ENCODE peak calls at places on chromosomes 16 and 17, in seven cellular contexts. W is heart left ventricle, L is brain microvascular endothelial cell, N is cardiac muscle cell, O is IMR-90, C is stomach, Z is PC-9. P is an unnamed sample.
A peak's percentile ranks its signal among the peaks of the same experiment; 100 is the strongest.

GRCh38 chr17:45963889-45964288 is 35.2 kb upstream of the STH start:
- DNase-seq in W (no peak), L (no peak), N (no peak), O (no peak), C (no peak), Z (no peak), P (no peak)

GRCh38 chr16:17635183-17635582 is 164.4 kb upstream of the XYLT1 start:
- DNase-seq in W (no peak), L (no peak), N (no peak), O (no peak), C (no peak), Z (no peak), P (no peak)

GRCh38 chr16:88566158-88566557 is 4.0 kb upstream of the ZC3H18 start:
- DNase-seq in W (peak; percentile 18), L (peak; percentile 72), N (no peak), O (peak; percentile 75), C (no peak), Z (no peak), P (peak; percentile 25)

GRCh38 chr17:45143767-45144198 is 4.5 kb upstream of the HEXIM1 start:
- DNase-seq in W (peak; percentile 95), L (peak; percentile 74), N (no peak), O (peak; percentile 80), C (peak; percentile 65), Z (no peak), P (peak; percentile 56)

GRCh38 chr17:10198509-10199249 is at the start of gene GAS7:
- DNase-seq in W (peak; percentile 80), L (no peak), N (peak; percentile 87), O (peak; percentile 26), C (peak; percentile 38), Z (no peak), P (peak; percentile 60)

GRCh38 chr17:2087597-2088211 is 32.8 kb downstream of the HIC1 start:
- DNase-seq in W (peak; percentile 68), L (peak; percentile 47), N (no peak), O (peak; percentile 12), C (no peak), Z (peak; percentile 12), P (no peak)

GRCh38 chr17:42980766-42981397 is 517 bp downstream of the RUNDC1 start:
- DNase-seq in W (peak; percentile 58), L (peak; percentile 54), N (peak; percentile 77), O (peak; percentile 64), C (peak; percentile 61), Z (no peak), P (peak; percentile 84)

GRCh38 chr17:29589524-29590260 is at the start of gene GIT1:
- DNase-seq in W (peak; percentile 93), L (peak; percentile 52), N (peak; percentile 95), O (peak; percentile 78), C (peak; percentile 90), Z (peak; percentile 58), P (peak; percentile 85)

GRCh38 chr17:57528084-57528451 is 217.0 kb downstream of the CCDC182 start:
- DNase-seq in W (no peak), L (no peak), N (no peak), O (no peak), C (no peak), Z (peak; percentile 4), P (no peak)

GRCh38 chr17:923633-924032 is 55.9 kb downstream of the NXN start:
- DNase-seq in W (no peak), L (no peak), N (no peak), O (no peak), C (no peak), Z (no peak), P (no peak)

DNA sequence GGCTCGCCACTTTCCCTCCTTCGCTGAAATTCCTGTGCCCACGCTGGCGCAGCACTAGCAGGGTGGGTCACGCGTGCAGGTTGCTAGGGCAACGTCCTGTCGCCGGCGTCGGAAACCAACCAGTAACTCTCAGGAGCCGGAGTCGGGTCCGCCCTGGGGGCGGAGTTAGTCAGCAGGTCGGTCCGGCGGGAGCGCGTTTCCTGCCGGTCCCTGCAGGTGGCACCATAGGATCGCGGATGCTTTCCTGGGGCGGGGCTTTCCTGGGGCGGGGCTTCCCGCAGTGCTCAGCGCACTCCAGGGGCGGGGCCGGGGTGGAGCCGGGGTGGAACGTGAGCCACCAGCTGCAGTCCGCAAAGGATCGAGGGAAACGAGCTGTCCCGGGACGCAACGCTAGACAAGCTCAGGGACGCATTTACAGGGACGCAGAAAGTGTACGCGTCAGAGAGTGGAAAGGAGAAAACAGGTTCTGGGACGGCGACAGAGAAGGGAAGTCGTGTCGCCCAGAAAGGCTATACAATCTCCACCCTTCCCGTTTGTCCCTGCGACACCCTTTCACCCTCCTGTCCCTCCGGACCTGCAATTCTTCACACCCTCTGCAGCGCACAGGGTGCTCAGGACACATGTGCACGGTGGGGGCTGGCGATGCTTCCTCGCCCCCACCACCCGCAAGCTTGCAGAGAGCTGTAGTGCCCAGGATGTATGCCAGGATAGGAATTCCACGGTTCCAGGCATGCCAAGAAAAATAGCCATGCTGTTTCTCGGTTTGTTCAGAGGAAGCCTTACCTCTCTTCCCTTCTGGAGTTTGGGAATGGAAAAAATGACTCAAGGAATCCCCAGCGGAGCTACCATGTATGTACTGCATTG is 12.3 kb downstream of the COPZ2 start:
- DNase-seq in W (peak; percentile 99), L (peak; percentile 95), N (peak; percentile 98), O (peak; percentile 96), C (peak; percentile 98), Z (peak; percentile 91), P (peak; percentile 99)
- H3K27ac ChIP-seq in W (peak overlapping the region; percentile 88), L (no peak overlapping the region), N (no peak overlapping the region), O (peak overlapping the region; percentile 14), C (peak overlapping the region; percentile 28), Z (peak overlapping the region; percentile 84), P (peak overlapping the region; percentile 89)

GRCh38 chr17:67174190-67174589 is 70.8 kb downstream of the HELZ start:
- DNase-seq in W (no peak), L (no peak), N (no peak), O (no peak), C (no peak), Z (no peak), P (no peak)

GRCh38 chr17:67168485-67168884 is 76.5 kb downstream of the HELZ start:
- DNase-seq in W (no peak), L (no peak), N (no peak), O (no peak), C (no peak), Z (no peak), P (no peak)

GRCh38 chr17:67171560-67171959 is 73.4 kb downstream of the HELZ start:
- DNase-seq in W (no peak), L (no peak), N (no peak), O (no peak), C (no peak), Z (no peak), P (no peak)
- TF ChIP-seq CTCF in W (no peak), L (no peak), N (no peak), O (no peak), C (no peak), Z (no peak), P (no peak)

DNA sequence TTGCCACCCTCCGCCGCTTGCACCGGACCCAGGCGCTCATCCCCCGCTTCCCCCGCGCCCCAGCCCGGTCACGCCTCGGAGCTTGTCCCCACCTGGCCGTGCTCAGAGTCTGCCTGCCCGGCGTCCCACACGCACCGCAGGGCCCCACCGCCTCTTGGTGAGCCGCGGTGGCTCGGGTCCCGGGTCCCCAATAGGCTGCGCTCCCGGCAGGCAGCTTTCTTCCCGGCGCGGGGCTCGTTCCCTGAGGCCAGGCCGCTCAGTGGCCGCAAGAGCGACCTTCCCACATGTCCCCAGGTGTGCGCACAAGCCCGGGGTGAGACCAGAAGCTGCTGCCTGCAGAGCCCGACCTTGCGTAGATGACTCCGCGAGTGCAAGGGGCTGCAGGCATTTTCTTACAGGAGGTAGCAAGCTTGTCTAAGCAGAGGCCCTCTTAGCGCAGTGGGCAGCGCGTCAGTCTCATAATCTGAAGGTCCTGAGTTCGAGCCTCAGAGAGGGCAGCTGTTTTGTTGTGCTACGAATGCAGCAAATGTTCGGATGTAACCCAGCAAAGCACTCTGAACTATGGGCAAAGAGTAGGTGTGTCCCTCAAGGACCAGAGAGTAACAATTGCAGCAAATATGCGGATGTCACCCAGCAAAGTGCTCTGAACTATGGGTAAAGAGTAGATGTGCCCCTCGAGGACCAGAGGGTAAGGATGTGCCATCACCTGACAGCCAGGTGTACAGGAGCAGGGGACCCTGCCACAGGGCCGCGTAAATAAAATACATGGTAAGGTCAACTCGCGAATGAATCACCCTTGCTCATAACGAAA is 15.6 kb downstream of the TLE7 start:
- DNase-seq in W (no peak), L (peak; percentile 94), N (peak; percentile 56), O (peak; percentile 90), C (no peak), Z (peak; percentile 76), P (no peak)
- H3K4me3 ChIP-seq in W (no peak overlapping the region), L (peak overlapping the region; percentile 61), N (peak overlapping the region; percentile 18), O (peak overlapping the region; percentile 17), C (peak overlapping the region; percentile 14), Z (no peak overlapping the region), P (peak overlapping the region; percentile 41)

DNA sequence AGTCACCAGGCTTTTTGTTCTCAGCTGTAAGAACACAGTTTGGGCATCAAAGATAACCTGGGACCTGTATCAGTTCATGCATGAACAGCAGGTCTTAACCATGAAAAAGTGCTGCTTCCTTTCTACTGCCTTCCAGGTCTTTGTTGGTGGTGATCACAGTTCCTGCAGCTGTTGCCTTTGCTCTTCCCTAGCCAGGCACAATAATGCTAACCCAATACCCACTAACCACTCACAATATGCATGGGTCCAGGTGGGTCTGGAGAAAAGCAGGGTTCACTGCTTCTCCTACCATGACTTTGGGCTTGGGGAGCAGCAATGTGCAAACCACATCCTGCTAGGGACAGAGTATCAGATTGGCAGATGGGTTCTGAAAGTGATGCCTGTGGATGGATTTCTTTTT is 396.9 kb downstream of the UTP18 start:
- DNase-seq in W (no peak), L (no peak), N (no peak), O (no peak), C (no peak), Z (no peak), P (no peak)
- H3K27ac ChIP-seq in W (no peak overlapping the region), L (no peak overlapping the region), N (no peak overlapping the region), O (no peak overlapping the region), C (no peak overlapping the region), Z (no peak overlapping the region), P (no peak overlapping the region)

DNA sequence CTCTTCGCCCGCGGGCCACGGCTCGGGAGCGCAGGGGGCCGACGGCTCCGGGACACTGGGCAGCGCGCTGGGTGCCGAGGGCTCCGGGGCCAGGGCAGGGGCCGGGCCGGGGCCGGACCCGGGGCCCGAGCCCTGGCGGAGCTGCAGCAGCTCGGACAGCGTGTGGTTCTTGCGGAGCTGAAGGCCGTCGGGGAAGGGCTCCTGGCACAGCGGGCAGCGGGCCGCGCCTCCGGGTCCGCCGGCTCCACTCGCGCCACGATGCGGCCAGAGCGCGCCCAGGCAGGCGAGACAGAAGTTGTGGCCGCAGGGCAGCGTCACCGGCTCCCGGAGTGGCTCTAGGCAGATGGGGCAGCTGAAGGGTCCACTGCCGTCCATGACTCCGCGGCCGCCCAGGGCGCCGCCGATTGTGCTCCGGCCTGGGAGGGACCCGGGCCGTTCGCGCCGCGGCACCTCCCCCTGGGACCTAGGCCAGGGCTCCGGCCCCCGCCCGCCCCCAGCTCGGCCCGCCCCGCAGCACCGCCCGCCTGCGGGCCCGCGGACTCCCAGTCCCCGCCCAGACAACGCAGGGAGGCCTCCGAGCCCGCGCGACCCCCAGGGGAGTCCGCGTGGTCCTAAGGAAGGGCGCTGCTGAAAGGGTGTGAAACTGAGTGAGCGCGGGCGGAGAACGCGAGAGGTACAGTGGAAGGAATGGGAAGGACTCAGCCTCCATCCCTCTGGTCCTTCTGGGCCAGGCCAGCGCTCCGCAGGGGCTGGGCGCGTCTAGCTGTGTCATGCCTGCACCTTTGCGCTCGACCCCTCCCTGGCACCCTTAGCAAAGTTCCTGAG is at the start of gene TRIM47:
- DNase-seq in W (peak; percentile 87), L (peak; percentile 28), N (peak; percentile 49), O (peak; percentile 49), C (peak; percentile 68), Z (peak; percentile 58), P (peak; percentile 33)
- TF ChIP-seq CTCF in W (no peak), L (peak; percentile 39), N (peak; percentile 23), O (peak; percentile 24), C (no peak), Z (no peak), P (no peak)

GRCh38 chr16:67155305-67156145 is 4.2 kb downstream of the TRADD start:
- DNase-seq in W (peak; percentile 82), L (peak; percentile 33), N (peak; percentile 90), O (peak; percentile 71), C (peak; percentile 83), Z (no peak), P (peak; percentile 75)
- H3K4me3 ChIP-seq in W (no peak overlapping the region), L (peak overlapping the region; percentile 5), N (peak overlapping the region; percentile 24), O (no peak overlapping the region), C (peak overlapping the region; percentile 42), Z (no peak overlapping the region), P (peak overlapping the region; percentile 40)

P was measured in dorsolateral prefrontal cortex.